ENCODE peak calls at places on chromosome 21, in ten cellular contexts. P, K, Q, B, W, D, T, I, F and Y are unnamed samples.

GRCh38 chr21:25421327-25422028 is 185.8 kb downstream of the MRPL39 start:
- DNase-seq in I (peak; percentile 29), D (peak; percentile 46), T (no peak), P (peak; percentile 35), B (peak; percentile 57), F (peak; percentile 76), W (no peak), Q (peak; percentile 68), K (peak; percentile 62), Y (peak; percentile 39)

GRCh38 chr21:30306821-30307330 is 13.2 kb downstream of the KRTAP26-1 start:
- DNase-seq in P (peak; percentile 45), T (no peak), F (no peak), B (no peak), D (no peak), K (no peak), I (no peak), W (no peak), Q (no peak), Y (peak; percentile 35)

GRCh38 chr21:35189077-35189863 is 140.2 kb upstream of the RUNX1 start:
- DNase-seq in K (peak; percentile 57), P (peak; percentile 7), T (no peak), D (no peak), I (no peak), Q (no peak), W (no peak), B (peak; percentile 94), F (peak; percentile 90), Y (no peak)

GRCh38 chr21:41931041-41931451 is 22.8 kb downstream of the C2CD2 start:
- DNase-seq in D (no peak), W (no peak), P (no peak), F (no peak), Q (no peak), K (no peak), I (no peak), B (peak; percentile 16), T (no peak), Y (no peak)

GRCh38 chr21:29300547-29301138 is 1.9 kb downstream of the BACH1 start:
- DNase-seq in Q (no peak), F (peak; percentile 51), I (no peak), W (no peak), T (no peak), B (peak; percentile 65), P (no peak), D (no peak), K (no peak), Y (no peak)

GRCh38 chr21:43304206-43304605 is 122.7 kb downstream of the SIK1 start:
- DNase-seq in K (no peak), F (no peak), P (no peak), B (no peak), D (no peak), T (no peak), I (no peak), W (no peak), Q (no peak), Y (no peak)

GRCh38 chr21:37198989-37199924 is 67.9 kb downstream of the VPS26C start:
- DNase-seq in B (peak; percentile 89), W (no peak), Q (no peak), T (no peak), K (no peak), P (no peak), F (peak; percentile 64), D (peak; percentile 83), I (no peak), Y (no peak)

GRCh38 chr21:34889287-34889536 is 159.9 kb downstream of the RUNX1 start:
- DNase-seq in Q (no peak), F (peak; percentile 79), T (peak; percentile 37), W (peak; percentile 64), D (peak; percentile 59), P (no peak), K (peak; percentile 46), I (peak; percentile 46), B (peak; percentile 84), Y (peak; percentile 57)

GRCh38 chr21:38769253-38769780 is 36.4 kb upstream of the ETS2 start:
- DNase-seq in F (peak; percentile 84), P (no peak), B (peak; percentile 92), K (no peak), Q (no peak), D (peak; percentile 82), I (no peak), T (no peak), W (no peak), Y (no peak)

GRCh38 chr21:35628331-35628730 is 432.0 kb downstream of the SETD4 start:
- DNase-seq in T (no peak), B (no peak), Q (no peak), I (no peak), D (no peak), P (no peak), F (no peak), K (no peak), W (no peak), Y (no peak)

GRCh38 chr21:37006521-37007291 is at the start of gene RIPPLY3:
- DNase-seq in I (no peak), F (no peak), D (no peak), P (no peak), K (no peak), T (peak; percentile 41), Q (peak; percentile 15), W (peak; percentile 41), B (peak; percentile 15), Y (no peak)

GRCh38 chr21:31335957-31336738 is 7.9 kb downstream of the TIAM1 start:
- DNase-seq in W (no peak), F (peak; percentile 86), T (no peak), Q (peak; percentile 26), P (no peak), K (no peak), I (no peak), B (peak; percentile 96), D (peak; percentile 87), Y (no peak)

GRCh38 chr21:36788116-36788515 is 89.2 kb downstream of the SIM2 start:
- DNase-seq in K (no peak), P (no peak), D (peak; percentile 75), W (no peak), Q (no peak), F (no peak), B (peak; percentile 67), I (no peak), T (no peak), Y (peak; percentile 62)

GRCh38 chr21:44761747-44762208 is 39.8 kb downstream of the UBE2G2 start:
- DNase-seq in F (no peak), B (no peak), I (peak; percentile 12), W (no peak), D (no peak), Q (no peak), K (no peak), P (no peak), T (peak; percentile 42), Y (no peak)

GRCh38 chr21:38766987-38767722 is 38.6 kb upstream of the ETS2 start:
- DNase-seq in I (no peak), Q (no peak), B (no peak), F (no peak), T (no peak), D (no peak), K (peak; percentile 45), W (peak; percentile 57), P (peak; percentile 46), Y (peak; percentile 29)

GRCh38 chr21:26544208-26544607 is 28.9 kb downstream of the CYYR1 start:
- DNase-seq in I (no peak), W (no peak), D (no peak), T (no peak), F (no peak), P (no peak), Q (no peak), K (no peak), B (no peak), Y (no peak)

GRCh38 chr21:14554948-14555347 is 8.8 kb upstream of the SAMSN1 start:
- DNase-seq in K (no peak), I (no peak), D (no peak), T (no peak), F (no peak), P (no peak), B (peak; percentile 15), Q (no peak), W (no peak), Y (no peak)

GRCh38 chr21:44834951-44835646 is 17.2 kb upstream of the SUMO3 start:
- DNase-seq in B (no peak), Q (no peak), T (no peak), F (no peak), W (no peak), P (no peak), K (no peak), I (no peak), D (no peak), Y (no peak)

GRCh38 chr21:36513430-36513829 is 33.5 kb upstream of the CLDN14 start:
- DNase-seq in Q (no peak), I (no peak), F (no peak), W (no peak), B (no peak), K (peak; percentile 7), T (no peak), D (no peak), P (no peak), Y (no peak)

GRCh38 chr21:38531142-38531541 is 32.9 kb upstream of the ERG start:
- DNase-seq in I (no peak), Q (no peak), T (no peak), F (no peak), K (no peak), D (no peak), B (no peak), P (no peak), W (no peak), Y (no peak)

GRCh38 chr21:26495283-26495849 is 77.7 kb downstream of the CYYR1 start:
- DNase-seq in K (no peak), T (no peak), I (no peak), F (no peak), P (no peak), D (no peak), Q (no peak), B (no peak), W (no peak), Y (no peak)

GRCh38 chr21:42063206-42063577 is 7.9 kb upstream of the UMODL1 start:
- DNase-seq in K (peak; percentile 14), T (peak; percentile 23), P (peak; percentile 43), F (no peak), B (no peak), I (no peak), D (no peak), Q (no peak), W (no peak), Y (peak; percentile 48)

GRCh38 chr21:45590726-45591618 is 48.7 kb upstream of the SLC19A1 start:
- DNase-seq in D (no peak), P (no peak), Q (no peak), F (no peak), B (no peak), W (no peak), K (peak; percentile 20), T (no peak), I (no peak), Y (no peak)

GRCh38 chr21:31505975-31506374 is 153.5 kb upstream of the SOD1 start:
- DNase-seq in T (no peak), W (no peak), F (no peak), K (no peak), P (no peak), Q (no peak), B (no peak), I (no peak), D (no peak), Y (no peak)

GRCh38 chr21:25490742-25491141 is 116.5 kb downstream of the MRPL39 start:
- DNase-seq in W (no peak), Q (no peak), P (no peak), F (no peak), K (no peak), B (no peak), I (no peak), T (no peak), D (no peak), Y (no peak)

GRCh38 chr21:33856893-33857527 is 58.6 kb downstream of the ATP5PO start:
- DNase-seq in D (no peak), K (no peak), Q (peak; percentile 57), I (no peak), P (no peak), B (no peak), T (no peak), F (no peak), W (no peak), Y (no peak)

GRCh38 chr21:31352841-31353240 is 8.8 kb upstream of the TIAM1 start:
- DNase-seq in Q (no peak), T (no peak), D (no peak), I (no peak), F (no peak), B (no peak), P (no peak), K (no peak), W (no peak), Y (no peak)

GRCh38 chr21:43884012-43884860 is 19.2 kb downstream of the AGPAT3 start:
- DNase-seq in Q (no peak), D (no peak), K (no peak), I (no peak), W (no peak), F (no peak), P (peak; percentile 56), B (peak; percentile 31), T (no peak), Y (peak; percentile 61)